ENCODE peak calls at places on chromosomes 13 and 19, in six cellular contexts. V is OCI-LY7; I is CD4-positive, alpha-beta T cell; G is keratinocyte; B is heart left ventricle; Q is ovary. A is an unnamed sample. For H3K9me3, the result is how much of the 10 kb centered on the place peaks cover.

GRCh38 chr13:40992678-40993077 is 26.4 kb downstream of the ELF1 start:
- DNase-seq in V (no peak), I (no peak), G (no peak), B (no peak), Q (no peak), A (no peak)

GRCh38 chr13:63517376-63517775 is 2101.7 kb upstream of the PCDH20 start:
- DNase-seq in V (no peak), I (no peak), G (no peak), B (no peak), Q (no peak), A (no peak)

GRCh38 chr19:10690351-10690781 is 10.9 kb upstream of the QTRT1 start:
- DNase-seq in V (no peak), I (no peak), G (no peak), B (no peak), Q (no peak), A (no peak)

GRCh38 chr13:50672025-50672424 is 171.5 kb downstream of the DLEU7 start:
- DNase-seq in V (no peak), I (no peak), G (no peak), B (no peak), Q (no peak), A (no peak)

GRCh38 chr19:41239961-41240574 is 21.0 kb downstream of the AXL start:
- DNase-seq in V (no peak), I (no peak), G (no peak), B (no peak), Q (no peak), A (no peak)

GRCh38 chr19:13840751-13841338 is 36.1 kb upstream of the NANOS3 start:
- DNase-seq in V (no peak), I (no peak), G (no peak), B (no peak), Q (no peak), A (no peak)

GRCh38 chr19:44072543-44073401 is 813 bp downstream of the ZNF284 start:
- DNase-seq in V (no peak), I (no peak), G (peak), B (no peak), Q (no peak), A (no peak)

GRCh38 chr13:59584101-59584500 is 579.6 kb downstream of the DIAPH3 start:
- DNase-seq in V (no peak), I (no peak), G (no peak), B (no peak), Q (no peak), A (no peak)

GRCh38 chr19:50167314-50167721 is 4.2 kb upstream of the IZUMO2 start:
- DNase-seq in V (no peak), I (no peak), G (no peak), B (no peak), Q (no peak), A (no peak)

GRCh38 chr13:113089693-113090414 is 15.7 kb upstream of the F7 start:
- DNase-seq in V (no peak), I (no peak), G (no peak), B (peak), Q (no peak), A (no peak)

GRCh38 chr19:6577410-6578125 is 13.4 kb downstream of the CD70 start:
- DNase-seq in V (peak), I (no peak), G (peak), B (no peak), Q (no peak), A (no peak)

GRCh38 chr19:3857449-3858003 is 11.3 kb downstream of the ZFR2 start:
- DNase-seq in V (peak), I (no peak), G (no peak), B (no peak), Q (no peak), A (no peak)

GRCh38 chr19:44582581-44583265 is 30.6 kb upstream of the IGSF23 start:
- DNase-seq in V (peak), I (no peak), G (no peak), B (no peak), Q (no peak), A (no peak)

GRCh38 chr13:107866666-107867623 is 348.4 kb downstream of the LIG4 start:
- DNase-seq in V (no peak), I (no peak), G (no peak), B (no peak), Q (peak), A (no peak)

GRCh38 chr19:21321134-21321533 is 8.1 kb downstream of the ZNF708 start:
- DNase-seq in V (no peak), I (no peak), G (no peak), B (no peak), Q (no peak), A (no peak)

GRCh38 chr19:35342430-35342829 is 5.3 kb upstream of the FFAR1 start:
- DNase-seq in V (no peak), I (no peak), G (no peak), B (no peak), Q (no peak), A (no peak)

DNA sequence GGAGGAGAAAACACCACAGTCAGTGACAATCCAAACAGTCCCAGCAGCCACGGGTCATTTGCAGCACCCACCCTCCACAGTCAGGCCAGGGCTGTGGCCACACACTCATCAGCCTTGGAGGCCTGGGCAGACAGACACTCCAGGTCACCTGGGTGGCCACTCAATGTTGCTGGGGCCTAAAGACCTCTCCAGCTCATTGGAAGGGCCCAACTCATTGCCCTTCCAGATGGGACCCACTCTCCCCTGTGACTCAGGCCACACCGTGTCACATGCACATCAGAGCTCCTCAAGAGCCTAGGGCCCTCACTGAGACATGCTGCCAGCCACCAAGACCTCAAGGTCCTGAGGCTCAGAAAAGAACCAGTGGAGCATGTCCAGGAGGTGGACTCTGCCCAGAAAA is 22.4 kb downstream of the TUBA3C start:
- DNase-seq in V (no peak), I (no peak), G (no peak), B (no peak), Q (no peak), A (no peak)
- H3K9me3 ChIP-seq in V (under half), I (under half), G (under half), B (under half), Q (under half), A (under half)

DNA sequence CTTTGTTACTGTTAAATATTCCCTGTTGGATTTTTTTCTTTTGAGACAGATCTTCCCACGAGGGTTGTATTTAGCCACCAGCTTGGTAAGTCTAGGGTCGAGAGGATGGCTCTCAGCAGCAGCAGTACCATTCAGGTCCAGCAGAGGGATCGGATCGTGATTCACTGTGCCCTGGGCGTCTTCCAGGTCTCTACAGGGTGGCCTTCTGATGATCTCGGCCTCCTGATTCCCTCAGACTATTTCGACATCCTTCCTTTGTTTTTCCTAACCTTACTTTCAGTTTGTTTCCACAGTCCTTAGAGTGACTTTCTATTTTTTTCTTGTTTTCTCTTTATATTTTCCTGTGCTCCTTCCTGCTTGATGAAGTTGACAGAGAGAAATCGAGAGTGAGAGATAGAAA is 1436.9 kb downstream of the UQCRFS1 start:
- DNase-seq in V (peak), I (no peak), G (no peak), B (no peak), Q (no peak), A (peak)
- TF ChIP-seq CTCF in V (peak), I (no peak), G (no peak), B (no peak), Q (no peak), A (peak)

DNA sequence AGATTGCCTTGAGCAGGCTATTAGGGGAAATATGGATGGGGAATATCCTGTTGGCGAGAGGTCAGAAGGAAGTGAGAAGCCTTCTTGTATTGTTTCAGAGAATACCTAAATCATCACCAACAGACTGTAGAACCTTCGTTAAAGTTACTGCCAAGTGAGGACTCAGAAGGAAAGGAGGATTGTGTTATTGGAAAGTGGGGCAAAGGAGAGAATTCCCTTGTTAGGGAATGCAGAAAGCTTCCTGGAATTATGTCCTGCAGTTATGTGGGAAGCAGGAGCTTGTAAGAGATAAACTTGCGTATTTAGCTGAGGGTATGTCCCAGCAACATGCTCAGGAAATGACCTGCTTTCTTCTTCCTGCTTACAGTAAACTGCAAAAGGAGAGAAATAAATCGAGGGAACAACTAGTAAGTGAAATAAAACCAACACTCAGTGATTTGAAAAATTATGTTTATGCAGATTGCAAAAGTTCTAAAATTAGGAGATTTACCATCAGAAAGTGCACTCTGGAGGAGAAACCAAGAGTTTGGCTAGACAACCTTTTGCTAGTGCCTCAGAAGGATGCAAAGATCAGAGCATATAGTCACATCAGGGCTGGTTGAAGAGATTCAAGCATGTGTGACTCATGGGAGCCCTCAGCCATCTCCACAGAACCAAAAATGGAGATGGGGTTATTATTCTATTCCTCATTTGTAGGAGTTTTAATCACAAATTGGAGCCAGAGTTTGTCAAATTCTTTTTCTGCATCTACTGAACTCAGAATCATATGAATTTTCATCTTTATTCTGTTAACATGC is 32.7 kb upstream of the OXGR1 start:
- DNase-seq in V (no peak), I (no peak), G (no peak), B (no peak), Q (no peak), A (no peak)
- H3K27ac ChIP-seq in V (no peak), I (no peak), G (no peak), B (no peak), Q (no peak), A (no peak)

DNA sequence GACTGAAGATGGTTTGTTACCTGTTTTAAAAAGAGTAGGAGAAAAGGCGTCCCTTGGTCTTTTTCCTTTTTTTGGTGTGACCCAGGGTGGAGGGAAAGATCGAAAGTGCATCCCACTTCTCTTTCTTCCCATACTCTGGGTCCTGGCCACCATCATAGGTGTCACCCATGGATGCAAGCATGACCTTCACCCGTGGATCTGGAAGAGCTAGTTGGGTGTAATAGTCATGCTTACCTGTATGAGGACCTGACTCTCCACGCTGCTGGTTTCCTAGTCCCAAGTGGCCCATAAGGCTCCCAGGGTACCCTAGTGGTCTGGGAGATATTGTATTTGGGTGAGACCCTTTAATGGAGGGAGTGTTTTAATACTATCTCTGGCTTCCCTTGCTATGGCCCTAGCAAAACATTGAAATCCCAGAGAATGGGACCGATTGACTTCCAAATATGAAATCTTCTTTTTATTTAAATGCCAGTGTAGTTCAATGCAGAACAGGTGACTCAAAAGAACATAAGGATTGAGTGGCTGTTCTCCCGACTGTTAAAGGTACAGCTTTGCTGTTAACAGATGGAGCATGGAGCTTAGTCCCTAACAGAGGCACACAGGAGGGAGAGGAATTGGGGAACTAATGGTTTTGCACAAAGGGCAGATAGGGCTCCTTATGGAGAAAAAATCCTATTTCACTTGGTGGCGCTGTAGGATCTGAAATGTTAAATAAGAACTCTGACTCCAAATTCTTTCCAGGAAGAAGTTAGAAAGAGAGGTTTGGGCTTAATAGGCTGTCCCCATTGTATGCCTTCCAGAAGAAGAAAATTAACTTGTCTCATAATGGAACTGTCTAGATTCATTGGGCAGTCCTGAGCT is 7.0 kb upstream of the ZNF550 start:
- DNase-seq in V (peak), I (no peak), G (no peak), B (no peak), Q (no peak), A (no peak)
- H3K9me3 ChIP-seq in V (under half), I (half or more), G (under half), B (half or more), Q (under half), A (under half)